ENCODE peak calls at places on chromosomes 3 and 15, in four cellular contexts. T is activated CD8-positive, alpha-beta memory T cell treated with anti-CD3 and anti-CD28 coated beads, Interleukin-2, amount 50 U/mL, for 48 hours; I is ELF-1; F is NB4. L is an unnamed sample.

GRCh38 chr15:32717290-32718081 is at the start of gene GREM1:
- DNase-seq in T (no peak), I (peak), F (no peak), L (no peak)

GRCh38 chr3:41301548-41301947 is 102.2 kb downstream of the CTNNB1 start:
- DNase-seq in T (no peak), I (no peak), F (no peak), L (no peak)

GRCh38 chr15:64017082-64017588 is 29.1 kb downstream of the DAPK2 start:
- DNase-seq in T (no peak), I (no peak), F (no peak), L (no peak)

GRCh38 chr3:42264399-42265058 is 1.5 kb downstream of the CCK start:
- DNase-seq in T (no peak), I (peak), F (no peak), L (no peak)

GRCh38 chr3:133895208-133896001 is at the start of gene RAB6B:
- DNase-seq in T (no peak), I (peak), F (peak), L (peak)

GRCh38 chr3:168077091-168077490 is 18.6 kb downstream of the GOLIM4 start:
- DNase-seq in T (no peak), I (no peak), F (no peak), L (no peak)

GRCh38 chr15:100902436-100903190 is 16.5 kb upstream of the LRRK1 start:
- DNase-seq in T (no peak), I (no peak), F (peak), L (peak)

GRCh38 chr3:136042608-136043221 is 77.2 kb downstream of the PPP2R3A start:
- DNase-seq in T (no peak), I (peak), F (peak), L (no peak)

GRCh38 chr3:101038393-101038792 is 45.2 kb upstream of the ABI3BP start:
- DNase-seq in T (no peak), I (no peak), F (no peak), L (no peak)

GRCh38 chr3:25007974-25008658 is 419.9 kb upstream of the RARB start:
- DNase-seq in T (no peak), I (no peak), F (no peak), L (no peak)

GRCh38 chr15:99202176-99202552 is 47.2 kb downstream of the TTC23 start:
- DNase-seq in T (no peak), I (no peak), F (no peak), L (no peak)

GRCh38 chr15:67832031-67832551 is 6.8 kb downstream of the SKOR1 start:
- DNase-seq in T (no peak), I (peak), F (peak), L (no peak)

L was measured in sciatic nerve.